ENCODE peak calls at places on chromosomes 13 and 19, in ten cellular contexts. One of them, this sample, is unnamed. For H3K36me3, the result is how much of the 10 kb centered on the place peaks cover.

GRCh38 chr19:30516586-30516985 is 144.4 kb downstream of the ZNF536 start:
- DNase-seq in tibial nerve: no peak
- DNase-seq in SK-N-SH: no peak
- DNase-seq in ovary: no peak
- DNase-seq in HepG2: no peak
- DNase-seq in transverse colon: no peak
- DNase-seq in suprapubic skin: no peak
- DNase-seq in stomach: no peak
- DNase-seq in upper lobe of left lung: no peak
- DNase-seq in K562: no peak
- DNase-seq in this sample: no peak

GRCh38 chr19:14770136-14770535 is 8.2 kb downstream of the ADGRE2 start:
- DNase-seq in tibial nerve: no peak
- DNase-seq in SK-N-SH: no peak
- DNase-seq in ovary: no peak
- DNase-seq in HepG2: no peak
- DNase-seq in transverse colon: no peak
- DNase-seq in suprapubic skin: no peak
- DNase-seq in stomach: no peak
- DNase-seq in upper lobe of left lung: no peak
- DNase-seq in K562: no peak
- DNase-seq in this sample: no peak

GRCh38 chr13:110399801-110400200 is 92.7 kb downstream of the COL4A2 start:
- DNase-seq in tibial nerve: no peak
- DNase-seq in SK-N-SH: no peak
- DNase-seq in ovary: no peak
- DNase-seq in HepG2: no peak
- DNase-seq in transverse colon: no peak
- DNase-seq in suprapubic skin: no peak
- DNase-seq in stomach: no peak
- DNase-seq in upper lobe of left lung: no peak
- DNase-seq in K562: no peak
- DNase-seq in this sample: no peak

GRCh38 chr13:26022538-26023292 is 29.1 kb downstream of the SHISA2 start:
- DNase-seq in tibial nerve: no peak
- DNase-seq in SK-N-SH: peak
- DNase-seq in ovary: no peak
- DNase-seq in HepG2: no peak
- DNase-seq in transverse colon: no peak
- DNase-seq in suprapubic skin: peak
- DNase-seq in stomach: peak
- DNase-seq in upper lobe of left lung: peak
- DNase-seq in K562: no peak
- DNase-seq in this sample: no peak

GRCh38 chr19:41868120-41868988 is 8.3 kb downstream of the RPS19 start:
- DNase-seq in tibial nerve: no peak
- DNase-seq in SK-N-SH: no peak
- DNase-seq in ovary: no peak
- DNase-seq in HepG2: no peak
- DNase-seq in transverse colon: peak
- DNase-seq in suprapubic skin: no peak
- DNase-seq in stomach: no peak
- DNase-seq in upper lobe of left lung: peak
- DNase-seq in K562: no peak
- DNase-seq in this sample: no peak

GRCh38 chr13:73036566-73036965 is 22.2 kb upstream of the KLF5 start:
- DNase-seq in tibial nerve: no peak
- DNase-seq in SK-N-SH: no peak
- DNase-seq in ovary: no peak
- DNase-seq in HepG2: no peak
- DNase-seq in transverse colon: no peak
- DNase-seq in suprapubic skin: no peak
- DNase-seq in stomach: no peak
- DNase-seq in upper lobe of left lung: no peak
- DNase-seq in K562: no peak
- DNase-seq in this sample: no peak

GRCh38 chr13:97068146-97068545 is 73.9 kb upstream of the OXGR1 start:
- DNase-seq in tibial nerve: no peak
- DNase-seq in SK-N-SH: no peak
- DNase-seq in ovary: no peak
- DNase-seq in HepG2: no peak
- DNase-seq in transverse colon: no peak
- DNase-seq in suprapubic skin: no peak
- DNase-seq in stomach: no peak
- DNase-seq in upper lobe of left lung: no peak
- DNase-seq in K562: no peak
- DNase-seq in this sample: no peak

GRCh38 chr13:37539176-37539575 is 59.4 kb downstream of the POSTN start:
- DNase-seq in tibial nerve: no peak
- DNase-seq in SK-N-SH: no peak
- DNase-seq in ovary: no peak
- DNase-seq in HepG2: no peak
- DNase-seq in transverse colon: no peak
- DNase-seq in suprapubic skin: no peak
- DNase-seq in stomach: no peak
- DNase-seq in upper lobe of left lung: no peak
- DNase-seq in K562: no peak
- DNase-seq in this sample: no peak

GRCh38 chr19:19655051-19655594 is 8.4 kb downstream of the ATP13A1 start:
- DNase-seq in tibial nerve: no peak
- DNase-seq in SK-N-SH: peak
- DNase-seq in ovary: no peak
- DNase-seq in HepG2: no peak
- DNase-seq in transverse colon: no peak
- DNase-seq in suprapubic skin: peak
- DNase-seq in stomach: no peak
- DNase-seq in upper lobe of left lung: no peak
- DNase-seq in K562: no peak
- DNase-seq in this sample: no peak

GRCh38 chr13:109479991-109480696 is 306.2 kb downstream of the IRS2 start:
- DNase-seq in tibial nerve: no peak
- DNase-seq in SK-N-SH: no peak
- DNase-seq in ovary: no peak
- DNase-seq in HepG2: no peak
- DNase-seq in transverse colon: no peak
- DNase-seq in suprapubic skin: no peak
- DNase-seq in stomach: peak
- DNase-seq in upper lobe of left lung: no peak
- DNase-seq in K562: no peak
- DNase-seq in this sample: no peak

GRCh38 chr19:28504139-28504538 is 708.8 kb downstream of the UQCRFS1 start:
- DNase-seq in tibial nerve: no peak
- DNase-seq in SK-N-SH: no peak
- DNase-seq in ovary: no peak
- DNase-seq in HepG2: no peak
- DNase-seq in transverse colon: no peak
- DNase-seq in suprapubic skin: no peak
- DNase-seq in stomach: no peak
- DNase-seq in upper lobe of left lung: no peak
- DNase-seq in K562: peak
- DNase-seq in this sample: peak
- TF ChIP-seq CTCF in tibial nerve: no peak
- TF ChIP-seq CTCF in SK-N-SH: no peak
- TF ChIP-seq CTCF in ovary: no peak
- TF ChIP-seq CTCF in HepG2: no peak
- TF ChIP-seq CTCF in transverse colon: no peak
- TF ChIP-seq CTCF in suprapubic skin: no peak
- TF ChIP-seq CTCF in stomach: no peak
- TF ChIP-seq CTCF in upper lobe of left lung: no peak
- TF ChIP-seq CTCF in K562: no peak
- TF ChIP-seq CTCF in this sample: no peak

DNA sequence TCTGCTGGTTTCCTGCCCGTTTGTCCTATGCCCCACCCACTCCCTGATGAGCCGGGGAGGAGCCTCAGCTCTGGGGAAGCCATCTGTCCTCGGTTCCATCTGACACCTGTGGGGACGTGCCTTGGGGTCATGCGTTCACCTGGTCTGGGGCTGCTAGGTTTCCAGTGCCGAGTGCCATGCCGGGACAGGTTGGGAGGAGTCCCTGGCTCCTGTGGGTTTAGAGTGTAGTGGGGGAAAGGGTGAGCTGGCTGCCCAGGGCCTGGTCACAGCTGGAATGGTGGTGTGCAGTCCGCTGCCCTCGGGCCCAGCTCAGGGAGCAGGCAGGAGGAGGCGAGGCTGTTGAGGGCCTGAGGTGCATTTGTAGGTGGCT is 2.5 kb downstream of the KDM4B start:
- DNase-seq in tibial nerve: no peak
- DNase-seq in SK-N-SH: peak
- DNase-seq in ovary: no peak
- DNase-seq in HepG2: peak
- DNase-seq in transverse colon: peak
- DNase-seq in suprapubic skin: peak
- DNase-seq in stomach: peak
- DNase-seq in upper lobe of left lung: no peak
- DNase-seq in K562: peak
- DNase-seq in this sample: peak
- TF ChIP-seq EP300 in tibial nerve: no peak
- TF ChIP-seq EP300 in SK-N-SH: no peak
- TF ChIP-seq EP300 in ovary: no peak
- TF ChIP-seq EP300 in HepG2: no peak
- TF ChIP-seq EP300 in transverse colon: no peak
- TF ChIP-seq EP300 in suprapubic skin: no peak
- TF ChIP-seq EP300 in stomach: no peak
- TF ChIP-seq EP300 in upper lobe of left lung: no peak
- TF ChIP-seq EP300 in K562: no peak
- TF ChIP-seq EP300 in this sample: no peak

GRCh38 chr19:2195361-2195760 is 31.6 kb downstream of the DOT1L start:
- DNase-seq in tibial nerve: no peak
- DNase-seq in SK-N-SH: no peak
- DNase-seq in ovary: no peak
- DNase-seq in HepG2: no peak
- DNase-seq in transverse colon: no peak
- DNase-seq in suprapubic skin: no peak
- DNase-seq in stomach: no peak
- DNase-seq in upper lobe of left lung: no peak
- DNase-seq in K562: no peak
- DNase-seq in this sample: no peak

GRCh38 chr19:2194513-2195078 is 30.9 kb downstream of the DOT1L start:
- DNase-seq in tibial nerve: no peak
- DNase-seq in SK-N-SH: no peak
- DNase-seq in ovary: no peak
- DNase-seq in HepG2: no peak
- DNase-seq in transverse colon: no peak
- DNase-seq in suprapubic skin: no peak
- DNase-seq in stomach: no peak
- DNase-seq in upper lobe of left lung: no peak
- DNase-seq in K562: no peak
- DNase-seq in this sample: no peak

GRCh38 chr19:2193807-2194206 is 30.1 kb downstream of the DOT1L start:
- DNase-seq in tibial nerve: no peak
- DNase-seq in SK-N-SH: no peak
- DNase-seq in ovary: no peak
- DNase-seq in HepG2: no peak
- DNase-seq in transverse colon: no peak
- DNase-seq in suprapubic skin: no peak
- DNase-seq in stomach: no peak
- DNase-seq in upper lobe of left lung: no peak
- DNase-seq in K562: no peak
- DNase-seq in this sample: no peak

GRCh38 chr19:2197270-2197669 is 33.5 kb downstream of the DOT1L start:
- DNase-seq in tibial nerve: no peak
- DNase-seq in SK-N-SH: no peak
- DNase-seq in ovary: no peak
- DNase-seq in HepG2: no peak
- DNase-seq in transverse colon: no peak
- DNase-seq in suprapubic skin: no peak
- DNase-seq in stomach: no peak
- DNase-seq in upper lobe of left lung: no peak
- DNase-seq in K562: no peak
- DNase-seq in this sample: no peak

DNA sequence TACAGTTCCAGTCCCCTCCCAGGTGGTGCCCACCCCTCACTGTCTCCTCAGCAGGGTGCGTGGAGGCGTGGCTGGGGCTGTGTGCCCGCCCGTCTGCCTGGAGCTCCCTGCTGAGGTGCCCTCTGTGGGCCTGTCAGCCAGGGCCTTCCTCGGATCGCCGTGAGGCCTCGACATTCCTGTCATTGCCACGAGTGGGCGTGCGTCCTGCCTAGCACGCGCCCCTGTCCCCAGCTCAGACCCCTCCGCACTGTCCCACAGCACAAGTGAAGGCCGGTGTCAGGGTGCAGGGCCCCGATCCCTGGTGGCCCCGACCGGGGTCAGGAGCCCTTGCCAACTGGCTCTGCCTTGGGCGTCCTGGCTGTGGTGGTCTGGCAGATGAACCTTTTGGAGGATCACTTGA is 32.2 kb downstream of the DOT1L start:
- DNase-seq in tibial nerve: no peak
- DNase-seq in SK-N-SH: no peak
- DNase-seq in ovary: no peak
- DNase-seq in HepG2: no peak
- DNase-seq in transverse colon: no peak
- DNase-seq in suprapubic skin: no peak
- DNase-seq in stomach: no peak
- DNase-seq in upper lobe of left lung: no peak
- DNase-seq in K562: no peak
- DNase-seq in this sample: no peak
- H3K36me3 ChIP-seq in tibial nerve: under half
- H3K36me3 ChIP-seq in SK-N-SH: under half
- H3K36me3 ChIP-seq in ovary: under half
- H3K36me3 ChIP-seq in HepG2: under half
- H3K36me3 ChIP-seq in transverse colon: under half
- H3K36me3 ChIP-seq in suprapubic skin: half or more
- H3K36me3 ChIP-seq in stomach: half or more
- H3K36me3 ChIP-seq in upper lobe of left lung: half or more
- H3K36me3 ChIP-seq in K562: half or more
- H3K36me3 ChIP-seq in this sample: under half

DNA sequence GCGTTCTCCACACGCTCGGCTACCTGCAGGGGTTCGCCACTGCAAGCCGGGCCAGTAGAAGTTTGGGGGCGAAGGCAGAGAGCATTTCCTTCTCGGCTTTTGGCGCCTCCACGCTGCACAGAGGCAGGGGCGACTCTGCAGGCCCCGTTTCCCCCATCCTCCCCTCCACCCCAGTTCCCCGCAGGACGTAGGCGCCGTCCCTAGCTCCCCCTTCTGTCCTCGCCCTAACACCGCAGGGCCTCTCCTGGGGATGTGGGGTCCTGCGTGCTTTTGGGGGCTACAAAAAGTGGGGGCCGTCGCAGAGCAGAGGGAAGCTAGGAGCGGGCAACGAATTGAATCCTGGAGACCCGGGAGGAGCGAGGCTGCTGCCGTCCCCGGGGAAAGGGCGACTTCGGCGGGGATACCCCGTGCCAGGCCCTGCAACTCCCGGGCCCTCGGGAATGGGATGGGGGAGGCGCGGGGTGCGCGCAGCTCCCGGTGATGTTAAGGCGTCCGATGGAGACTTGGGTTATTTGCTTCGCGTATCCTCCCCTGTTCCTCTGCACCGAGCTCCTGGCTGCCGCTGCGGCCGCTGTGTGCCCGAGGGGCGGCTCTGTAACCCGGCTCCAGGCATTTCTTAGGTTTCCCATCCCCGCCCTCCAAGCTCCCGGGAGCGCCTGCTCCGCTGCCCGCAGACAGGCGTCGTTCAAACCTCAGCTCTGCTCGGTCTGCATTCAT is 255.9 kb upstream of the SOX21 start:
- DNase-seq in tibial nerve: no peak
- DNase-seq in SK-N-SH: peak
- DNase-seq in ovary: no peak
- DNase-seq in HepG2: no peak
- DNase-seq in transverse colon: no peak
- DNase-seq in suprapubic skin: no peak
- DNase-seq in stomach: no peak
- DNase-seq in upper lobe of left lung: no peak
- DNase-seq in K562: no peak
- DNase-seq in this sample: no peak
- TF ChIP-seq CTCF in tibial nerve: no peak
- TF ChIP-seq CTCF in SK-N-SH: peak
- TF ChIP-seq CTCF in ovary: no peak
- TF ChIP-seq CTCF in HepG2: no peak
- TF ChIP-seq CTCF in transverse colon: no peak
- TF ChIP-seq CTCF in suprapubic skin: no peak
- TF ChIP-seq CTCF in stomach: no peak
- TF ChIP-seq CTCF in upper lobe of left lung: no peak
- TF ChIP-seq CTCF in K562: no peak
- TF ChIP-seq CTCF in this sample: no peak